ENCODE peak calls at places on chromosome 14, in eight cellular contexts. Z is breast epithelium, C is endothelial cell of umbilical vein, K is testis, B is mammary epithelial cell, G is natural killer cell, H is GM23338, N is nephron progenitor cell. R is an unnamed sample.

GRCh38 chr14:78143489-78144145 is 26.6 kb upstream of the NRXN3 start:
- DNase-seq in G (no peak), H (no peak), K (no peak), Z (no peak), B (peak; percentile 41), C (no peak), N (no peak), R (no peak)

GRCh38 chr14:20632831-20633771 is 8.4 kb downstream of the OR6S1 start:
- DNase-seq in H (peak; percentile 97), B (peak; percentile 85), N (peak; percentile 73), G (no peak), Z (no peak), C (peak; percentile 61), K (no peak), R (no peak)

GRCh38 chr14:65281991-65282908 is 130.3 kb upstream of the FUT8 start:
- DNase-seq in B (peak; percentile 57), Z (no peak), H (peak; percentile 76), N (no peak), C (peak; percentile 54), K (no peak), G (no peak), R (no peak)

GRCh38 chr14:96001866-96002510 is 37.2 kb upstream of the C14orf132 start:
- DNase-seq in B (no peak), Z (no peak), C (no peak), G (no peak), K (no peak), N (peak; percentile 19), H (peak; percentile 25), R (no peak)

GRCh38 chr14:99632410-99633035 is 12.4 kb upstream of the HHIPL1 start:
- DNase-seq in H (no peak), K (no peak), G (no peak), C (no peak), N (no peak), Z (no peak), B (no peak), R (no peak)

GRCh38 chr14:54773171-54774006 is 129.2 kb downstream of the GCH1 start:
- DNase-seq in B (peak; percentile 99), Z (peak; percentile 87), N (peak; percentile 60), G (no peak), H (peak; percentile 96), C (peak; percentile 99), K (peak; percentile 74), R (peak; percentile 71)

GRCh38 chr14:61408498-61408897 is 87.1 kb downstream of the PRKCH start:
- DNase-seq in B (no peak), C (no peak), K (no peak), Z (no peak), G (no peak), N (no peak), H (no peak), R (no peak)

GRCh38 chr14:56657604-56658003 is 78.0 kb downstream of the TMEM260 start:
- DNase-seq in K (no peak), H (peak; percentile 10), B (no peak), G (no peak), Z (no peak), C (no peak), N (no peak), R (no peak)

GRCh38 chr14:103402700-103403099 is 17.5 kb downstream of the MARK3 start:
- DNase-seq in K (no peak), N (no peak), Z (no peak), H (peak; percentile 59), B (no peak), C (peak; percentile 17), G (no peak), R (no peak)

GRCh38 chr14:75428230-75429104 is 645 bp downstream of the JDP2 start:
- DNase-seq in G (no peak), Z (no peak), C (no peak), B (peak; percentile 23), H (peak; percentile 43), N (peak; percentile 40), K (no peak), R (no peak)

GRCh38 chr14:60310086-60310684 is 61.2 kb downstream of the PPM1A start:
- DNase-seq in C (no peak), H (no peak), B (no peak), Z (no peak), N (peak; percentile 11), G (no peak), K (no peak), R (no peak)

GRCh38 chr14:24887623-24888304 is 162.2 kb downstream of the STXBP6 start:
- DNase-seq in C (no peak), N (no peak), B (peak; percentile 64), Z (no peak), H (no peak), K (no peak), G (no peak), R (no peak)

GRCh38 chr14:78291958-78292357 is 121.8 kb downstream of the NRXN3 start:
- DNase-seq in N (no peak), G (no peak), C (no peak), B (no peak), H (peak; percentile 17), K (no peak), Z (no peak), R (no peak)

GRCh38 chr14:23379331-23380196 is 2.7 kb downstream of the CMTM5 start:
- DNase-seq in K (peak; percentile 57), N (peak; percentile 58), G (no peak), H (peak; percentile 75), Z (peak; percentile 62), B (peak; percentile 55), C (peak; percentile 34), R (peak; percentile 74)

GRCh38 chr14:77965919-77966435 is 166.1 kb downstream of the ADCK1 start:
- DNase-seq in B (peak; percentile 41), Z (no peak), H (peak; percentile 77), C (peak; percentile 5), N (peak; percentile 70), K (peak; percentile 22), G (no peak), R (no peak)

GRCh38 chr14:65938738-65939137 is 526.2 kb downstream of the FUT8 start:
- DNase-seq in G (no peak), K (no peak), N (no peak), B (no peak), H (no peak), Z (no peak), C (no peak), R (no peak)

GRCh38 chr14:80584638-80585505 is 356.7 kb downstream of the CEP128 start:
- DNase-seq in Z (no peak), C (peak; percentile 49), B (peak; percentile 89), H (no peak), G (no peak), N (no peak), K (no peak), R (no peak)

GRCh38 chr14:21104448-21105060 is 3.7 kb downstream of the TMEM253 start:
- DNase-seq in H (peak; percentile 87), B (peak; percentile 74), C (peak; percentile 78), N (peak; percentile 65), G (peak; percentile 64), K (peak; percentile 87), Z (peak; percentile 79), R (peak; percentile 72)

GRCh38 chr14:100434033-100434601 is 111.0 kb downstream of the SLC25A47 start:
- DNase-seq in Z (no peak), B (no peak), N (no peak), H (no peak), G (no peak), K (no peak), C (no peak), R (no peak)

GRCh38 chr14:98999901-99000300 is 272.1 kb downstream of the BCL11B start:
- DNase-seq in G (no peak), C (no peak), K (no peak), B (no peak), H (no peak), N (no peak), Z (no peak), R (no peak)

GRCh38 chr14:94116701-94117100 is 6.2 kb downstream of the IFI27 start:
- DNase-seq in N (no peak), C (no peak), H (no peak), G (no peak), B (no peak), K (no peak), Z (no peak), R (no peak)

GRCh38 chr14:54975856-54976255 is 51.0 kb downstream of the WDHD1 start:
- DNase-seq in G (no peak), H (no peak), C (no peak), B (no peak), N (no peak), K (no peak), Z (no peak), R (no peak)

GRCh38 chr14:38053684-38054083 is 154.0 kb upstream of the SSTR1 start:
- DNase-seq in N (no peak), B (no peak), G (no peak), C (no peak), K (no peak), H (no peak), Z (no peak), R (no peak)

GRCh38 chr14:38056270-38056669 is 151.4 kb upstream of the SSTR1 start:
- DNase-seq in H (peak; percentile 43), G (peak; percentile 23), Z (no peak), K (no peak), B (no peak), C (no peak), N (no peak), R (no peak)
- TF ChIP-seq CTCF in H (peak; percentile 56), G (peak; percentile 24), Z (no peak), K (no peak), B (no peak), C (no peak), N (no peak), R (no peak)

DNA sequence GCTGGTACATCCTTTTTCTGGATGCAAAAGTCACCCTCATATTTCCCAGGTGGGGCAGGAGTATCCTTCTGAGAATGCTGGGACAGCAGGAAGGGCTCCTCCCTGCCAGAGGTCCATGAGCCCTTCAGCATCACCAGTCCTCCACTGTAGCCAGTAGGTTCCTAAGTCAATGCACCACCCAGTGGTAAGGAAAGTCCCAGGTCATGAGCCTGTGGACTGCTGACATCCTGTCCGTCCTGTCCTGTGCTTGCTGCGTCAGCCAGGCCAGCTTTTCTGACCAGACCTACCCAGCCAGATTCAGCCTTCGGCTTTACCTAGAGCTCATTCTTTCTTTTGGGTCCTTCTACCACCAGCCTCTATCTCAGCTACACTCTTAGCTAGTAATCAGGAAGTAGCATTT is 23.0 kb upstream of the ACTN1 start:
- DNase-seq in Z (no peak), C (no peak), H (peak; percentile 59), G (no peak), N (no peak), K (peak; percentile 32), B (peak; percentile 17), R (no peak)
- TF ChIP-seq CTCF in Z (peak; percentile 25), C (no peak), H (peak; percentile 66), G (no peak), N (no peak), K (no peak), B (peak; percentile 38), R (no peak)

GRCh38 chr14:89841855-89842254 is 112.7 kb downstream of the EFCAB11 start:
- DNase-seq in N (no peak), H (peak; percentile 72), C (no peak), G (no peak), B (no peak), K (no peak), Z (no peak), R (no peak)
- TF ChIP-seq CTCF in N (no peak), H (peak; percentile 56), C (no peak), G (no peak), B (no peak), K (no peak), Z (no peak), R (no peak)

DNA sequence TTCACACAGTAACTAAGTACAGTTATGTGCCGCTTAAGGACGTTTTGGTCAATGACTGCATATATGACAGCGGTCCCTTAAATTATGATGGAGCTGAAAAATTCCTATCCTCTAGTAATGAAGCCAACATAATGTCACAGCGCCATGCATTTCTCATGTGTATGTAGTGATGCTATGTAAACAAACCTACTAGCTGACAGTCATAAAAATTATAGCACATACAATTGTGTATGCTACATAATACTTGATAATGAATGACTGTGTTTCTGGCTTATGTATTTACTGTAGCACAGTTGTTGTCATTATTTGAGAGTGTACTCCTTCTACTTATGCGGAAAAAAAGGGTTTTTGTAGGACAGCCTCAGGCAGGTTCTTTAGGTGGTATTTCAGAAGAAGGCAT is 99.7 kb downstream of the DACT1 start:
- DNase-seq in B (no peak), C (no peak), N (no peak), K (no peak), Z (no peak), G (no peak), H (no peak), R (no peak)
- TF ChIP-seq CTCF in B (no peak), C (no peak), N (no peak), K (no peak), Z (no peak), G (no peak), H (no peak), R (no peak)

R was measured in mesothelial cell of epicardium.